ENCODE peak calls at places on chromosomes 4 and X, in seven cellular contexts. P is upper lobe of left lung, Y is tibial nerve, B is esophagus muscularis mucosa, A is GM12878, X is sigmoid colon, U is K562. W is an unnamed sample.

GRCh38 chr4:187258651-187259401 is 535.2 kb upstream of the FAT1 start:
- DNase-seq in P (no peak), Y (no peak), B (no peak), A (no peak), X (no peak), U (no peak), W (no peak)

GRCh38 chr4:133493241-133493640 is 344.1 kb downstream of the PCDH10 start:
- DNase-seq in P (no peak), Y (no peak), B (no peak), A (no peak), X (no peak), U (no peak), W (no peak)

GRCh38 chr4:617644-618330 is 7.6 kb upstream of the PDE6B start:
- DNase-seq in P (peak), Y (no peak), B (no peak), A (no peak), X (no peak), U (no peak), W (no peak)

GRCh38 chrX:130081421-130082045 is 28.8 kb downstream of the ELF4 start:
- DNase-seq in P (no peak), Y (no peak), B (no peak), A (no peak), X (no peak), U (no peak), W (no peak)

GRCh38 chrX:43655151-43655676 is 885 bp upstream of the MAOA start:
- DNase-seq in P (peak), Y (peak), B (no peak), A (no peak), X (peak), U (no peak), W (peak)

GRCh38 chr4:53863163-53863562 is 201.2 kb downstream of the CHIC2 start:
- DNase-seq in P (no peak), Y (peak), B (no peak), A (no peak), X (peak), U (no peak), W (peak)

GRCh38 chrX:56793533-56794320 is 64.7 kb downstream of the NBDY start:
- DNase-seq in P (peak), Y (no peak), B (peak), A (no peak), X (peak), U (no peak), W (no peak)

GRCh38 chr4:8862800-8863758 is 8.6 kb downstream of the HMX1 start:
- DNase-seq in P (no peak), Y (no peak), B (no peak), A (no peak), X (no peak), U (no peak), W (no peak)

GRCh38 chr4:24850669-24851068 is 55.3 kb downstream of the SOD3 start:
- DNase-seq in P (no peak), Y (no peak), B (no peak), A (no peak), X (peak), U (no peak), W (no peak)

GRCh38 chr4:189843392-189844009 is 97.2 kb upstream of the FRG1 start:
- DNase-seq in P (no peak), Y (no peak), B (no peak), A (no peak), X (no peak), U (no peak), W (no peak)

GRCh38 chr4:146654976-146655761 is 16.5 kb downstream of the POU4F2 start:
- DNase-seq in P (no peak), Y (no peak), B (no peak), A (no peak), X (no peak), U (no peak), W (peak)

GRCh38 chrX:47623540-47624027 is 3.9 kb upstream of the SYN1 start:
- DNase-seq in P (peak), Y (no peak), B (no peak), A (no peak), X (no peak), U (peak), W (peak)

GRCh38 chr4:20829958-20830357 is 129.7 kb downstream of the PACRGL start:
- DNase-seq in P (no peak), Y (no peak), B (no peak), A (no peak), X (no peak), U (no peak), W (no peak)

GRCh38 chr4:149975172-149975571 is 103.1 kb upstream of the DCLK2 start:
- DNase-seq in P (no peak), Y (no peak), B (no peak), A (no peak), X (no peak), U (no peak), W (no peak)
- TF ChIP-seq EP300 in P (no peak), Y (no peak), B (no peak), A (no peak), X (no peak), U (no peak), W (no peak)

GRCh38 chr4:107330915-107331314 is 294.8 kb upstream of the DKK2 start:
- DNase-seq in P (no peak), Y (no peak), B (no peak), A (no peak), X (no peak), U (no peak), W (no peak)
- TF ChIP-seq EP300 in P (no peak), Y (no peak), B (no peak), A (no peak), X (no peak), U (no peak), W (no peak)

GRCh38 chr4:65018313-65018712 is 609.1 kb upstream of the TECRL start:
- DNase-seq in P (no peak), Y (no peak), B (no peak), A (no peak), X (no peak), U (no peak), W (no peak)
- TF ChIP-seq EP300 in P (no peak), Y (no peak), B (no peak), A (no peak), X (no peak), U (no peak), W (no peak)

GRCh38 chr4:110543577-110543976 is 67.6 kb downstream of the ENPEP start:
- DNase-seq in P (no peak), Y (no peak), B (no peak), A (no peak), X (no peak), U (no peak), W (no peak)
- TF ChIP-seq EP300 in P (no peak), Y (no peak), B (no peak), A (no peak), X (no peak), U (no peak), W (no peak)